ENCODE peak calls at places on chromosomes 11 and 22, in nine cellular contexts. One of them, this sample, is unnamed.
A peak's percentile ranks its signal among the peaks of the same experiment; 100 is the strongest.

GRCh38 chr22:49959782-49960158 is 802 bp upstream of the PIM3 start:
- DNase-seq in NCI-H460: no peak
- DNase-seq in stimulated activated CD8-positive, alpha-beta memory T cell treated with anti-CD3 and anti-CD28 coated beads, Interleukin-4, amount 100 ng/mL, for 24 hours: no peak
- DNase-seq in mesothelial cell of epicardium: no peak
- DNase-seq in activated CD8-positive, alpha-beta memory T cell treated with anti-CD3 and anti-CD28 coated beads, Interleukin-2, amount 50 U/mL, for 48 hours: peak; percentile 79
- DNase-seq in right atrium auricular region: no peak
- DNase-seq in AG04450: no peak
- DNase-seq in foreskin fibroblast: peak; percentile 45
- DNase-seq in HS-5: no peak
- DNase-seq in this sample: no peak

GRCh38 chr22:50146440-50147228 is 23.9 kb upstream of the PANX2 start:
- DNase-seq in stimulated activated CD8-positive, alpha-beta memory T cell treated with anti-CD3 and anti-CD28 coated beads, Interleukin-4, amount 100 ng/mL, for 24 hours: no peak
- DNase-seq in NCI-H460: peak; percentile 58
- DNase-seq in HS-5: no peak
- DNase-seq in activated CD8-positive, alpha-beta memory T cell treated with anti-CD3 and anti-CD28 coated beads, Interleukin-2, amount 50 U/mL, for 48 hours: no peak
- DNase-seq in foreskin fibroblast: peak; percentile 85
- DNase-seq in AG04450: peak; percentile 42
- DNase-seq in right atrium auricular region: peak; percentile 72
- DNase-seq in mesothelial cell of epicardium: no peak
- DNase-seq in this sample: no peak

GRCh38 chr11:16606784-16607674 is 131.4 kb upstream of the C11orf58 start:
- DNase-seq in activated CD8-positive, alpha-beta memory T cell treated with anti-CD3 and anti-CD28 coated beads, Interleukin-2, amount 50 U/mL, for 48 hours: peak; percentile 53
- DNase-seq in right atrium auricular region: no peak
- DNase-seq in mesothelial cell of epicardium: peak; percentile 45
- DNase-seq in AG04450: no peak
- DNase-seq in NCI-H460: no peak
- DNase-seq in foreskin fibroblast: peak; percentile 16
- DNase-seq in HS-5: no peak
- DNase-seq in stimulated activated CD8-positive, alpha-beta memory T cell treated with anti-CD3 and anti-CD28 coated beads, Interleukin-4, amount 100 ng/mL, for 24 hours: no peak
- DNase-seq in this sample: no peak

GRCh38 chr11:117878939-117879475 is 2.5 kb upstream of the FXYD6 start:
- DNase-seq in activated CD8-positive, alpha-beta memory T cell treated with anti-CD3 and anti-CD28 coated beads, Interleukin-2, amount 50 U/mL, for 48 hours: no peak
- DNase-seq in mesothelial cell of epicardium: no peak
- DNase-seq in foreskin fibroblast: no peak
- DNase-seq in stimulated activated CD8-positive, alpha-beta memory T cell treated with anti-CD3 and anti-CD28 coated beads, Interleukin-4, amount 100 ng/mL, for 24 hours: no peak
- DNase-seq in HS-5: no peak
- DNase-seq in right atrium auricular region: peak; percentile 13
- DNase-seq in AG04450: no peak
- DNase-seq in NCI-H460: no peak
- DNase-seq in this sample: no peak

GRCh38 chr22:19775496-19776325 is 15.1 kb downstream of the TBX1 start:
- DNase-seq in stimulated activated CD8-positive, alpha-beta memory T cell treated with anti-CD3 and anti-CD28 coated beads, Interleukin-4, amount 100 ng/mL, for 24 hours: no peak
- DNase-seq in activated CD8-positive, alpha-beta memory T cell treated with anti-CD3 and anti-CD28 coated beads, Interleukin-2, amount 50 U/mL, for 48 hours: no peak
- DNase-seq in HS-5: no peak
- DNase-seq in AG04450: no peak
- DNase-seq in right atrium auricular region: no peak
- DNase-seq in foreskin fibroblast: no peak
- DNase-seq in NCI-H460: no peak
- DNase-seq in mesothelial cell of epicardium: no peak
- DNase-seq in this sample: no peak

GRCh38 chr11:65808744-65809341 is 22.0 kb downstream of the OVOL1 start:
- DNase-seq in stimulated activated CD8-positive, alpha-beta memory T cell treated with anti-CD3 and anti-CD28 coated beads, Interleukin-4, amount 100 ng/mL, for 24 hours: no peak
- DNase-seq in NCI-H460: no peak
- DNase-seq in mesothelial cell of epicardium: no peak
- DNase-seq in foreskin fibroblast: no peak
- DNase-seq in right atrium auricular region: no peak
- DNase-seq in HS-5: no peak
- DNase-seq in activated CD8-positive, alpha-beta memory T cell treated with anti-CD3 and anti-CD28 coated beads, Interleukin-2, amount 50 U/mL, for 48 hours: no peak
- DNase-seq in AG04450: no peak
- DNase-seq in this sample: no peak

GRCh38 chr11:2991477-2992233 is 474 bp downstream of the NAP1L4 start:
- DNase-seq in activated CD8-positive, alpha-beta memory T cell treated with anti-CD3 and anti-CD28 coated beads, Interleukin-2, amount 50 U/mL, for 48 hours: peak; percentile 79
- DNase-seq in mesothelial cell of epicardium: no peak
- DNase-seq in foreskin fibroblast: peak; percentile 75
- DNase-seq in right atrium auricular region: no peak
- DNase-seq in HS-5: no peak
- DNase-seq in NCI-H460: no peak
- DNase-seq in AG04450: no peak
- DNase-seq in stimulated activated CD8-positive, alpha-beta memory T cell treated with anti-CD3 and anti-CD28 coated beads, Interleukin-4, amount 100 ng/mL, for 24 hours: peak; percentile 22
- DNase-seq in this sample: no peak

GRCh38 chr11:70501933-70502540 is 103.7 kb downstream of the CTTN start:
- DNase-seq in right atrium auricular region: no peak
- DNase-seq in stimulated activated CD8-positive, alpha-beta memory T cell treated with anti-CD3 and anti-CD28 coated beads, Interleukin-4, amount 100 ng/mL, for 24 hours: no peak
- DNase-seq in HS-5: no peak
- DNase-seq in foreskin fibroblast: no peak
- DNase-seq in activated CD8-positive, alpha-beta memory T cell treated with anti-CD3 and anti-CD28 coated beads, Interleukin-2, amount 50 U/mL, for 48 hours: no peak
- DNase-seq in AG04450: no peak
- DNase-seq in NCI-H460: no peak
- DNase-seq in mesothelial cell of epicardium: no peak
- DNase-seq in this sample: no peak

GRCh38 chr11:13101836-13102574 is 92.9 kb downstream of the RASSF10 start:
- DNase-seq in activated CD8-positive, alpha-beta memory T cell treated with anti-CD3 and anti-CD28 coated beads, Interleukin-2, amount 50 U/mL, for 48 hours: no peak
- DNase-seq in right atrium auricular region: no peak
- DNase-seq in stimulated activated CD8-positive, alpha-beta memory T cell treated with anti-CD3 and anti-CD28 coated beads, Interleukin-4, amount 100 ng/mL, for 24 hours: no peak
- DNase-seq in mesothelial cell of epicardium: no peak
- DNase-seq in HS-5: no peak
- DNase-seq in NCI-H460: no peak
- DNase-seq in AG04450: no peak
- DNase-seq in foreskin fibroblast: no peak
- DNase-seq in this sample: no peak

GRCh38 chr11:34318111-34319037 is 39.4 kb downstream of the ABTB2 start:
- DNase-seq in HS-5: no peak
- DNase-seq in NCI-H460: no peak
- DNase-seq in activated CD8-positive, alpha-beta memory T cell treated with anti-CD3 and anti-CD28 coated beads, Interleukin-2, amount 50 U/mL, for 48 hours: no peak
- DNase-seq in right atrium auricular region: no peak
- DNase-seq in AG04450: no peak
- DNase-seq in mesothelial cell of epicardium: no peak
- DNase-seq in stimulated activated CD8-positive, alpha-beta memory T cell treated with anti-CD3 and anti-CD28 coated beads, Interleukin-4, amount 100 ng/mL, for 24 hours: no peak
- DNase-seq in foreskin fibroblast: peak; percentile 59
- DNase-seq in this sample: no peak

GRCh38 chr11:73312806-73313403 is 4.8 kb downstream of the ARHGEF17 start:
- DNase-seq in NCI-H460: no peak
- DNase-seq in AG04450: no peak
- DNase-seq in right atrium auricular region: no peak
- DNase-seq in activated CD8-positive, alpha-beta memory T cell treated with anti-CD3 and anti-CD28 coated beads, Interleukin-2, amount 50 U/mL, for 48 hours: no peak
- DNase-seq in stimulated activated CD8-positive, alpha-beta memory T cell treated with anti-CD3 and anti-CD28 coated beads, Interleukin-4, amount 100 ng/mL, for 24 hours: no peak
- DNase-seq in foreskin fibroblast: peak; percentile 90
- DNase-seq in HS-5: no peak
- DNase-seq in mesothelial cell of epicardium: no peak
- DNase-seq in this sample: no peak

GRCh38 chr22:24894220-24894975 is 52.1 kb downstream of the LHFPL7 start:
- DNase-seq in stimulated activated CD8-positive, alpha-beta memory T cell treated with anti-CD3 and anti-CD28 coated beads, Interleukin-4, amount 100 ng/mL, for 24 hours: no peak
- DNase-seq in activated CD8-positive, alpha-beta memory T cell treated with anti-CD3 and anti-CD28 coated beads, Interleukin-2, amount 50 U/mL, for 48 hours: no peak
- DNase-seq in right atrium auricular region: peak; percentile 94
- DNase-seq in HS-5: peak; percentile 94
- DNase-seq in NCI-H460: peak; percentile 98
- DNase-seq in foreskin fibroblast: peak; percentile 75
- DNase-seq in mesothelial cell of epicardium: no peak
- DNase-seq in AG04450: peak; percentile 59
- DNase-seq in this sample: peak; percentile 71

GRCh38 chr11:69637956-69638871 is 2.7 kb upstream of the CCND1 start:
- DNase-seq in foreskin fibroblast: peak; percentile 90
- DNase-seq in AG04450: no peak
- DNase-seq in NCI-H460: no peak
- DNase-seq in right atrium auricular region: no peak
- DNase-seq in stimulated activated CD8-positive, alpha-beta memory T cell treated with anti-CD3 and anti-CD28 coated beads, Interleukin-4, amount 100 ng/mL, for 24 hours: no peak
- DNase-seq in HS-5: no peak
- DNase-seq in mesothelial cell of epicardium: no peak
- DNase-seq in activated CD8-positive, alpha-beta memory T cell treated with anti-CD3 and anti-CD28 coated beads, Interleukin-2, amount 50 U/mL, for 48 hours: no peak
- DNase-seq in this sample: no peak

GRCh38 chr22:28943501-28943879 is 60.1 kb downstream of the ZNRF3 start:
- DNase-seq in right atrium auricular region: no peak
- DNase-seq in NCI-H460: no peak
- DNase-seq in foreskin fibroblast: no peak
- DNase-seq in stimulated activated CD8-positive, alpha-beta memory T cell treated with anti-CD3 and anti-CD28 coated beads, Interleukin-4, amount 100 ng/mL, for 24 hours: no peak
- DNase-seq in AG04450: no peak
- DNase-seq in activated CD8-positive, alpha-beta memory T cell treated with anti-CD3 and anti-CD28 coated beads, Interleukin-2, amount 50 U/mL, for 48 hours: no peak
- DNase-seq in HS-5: no peak
- DNase-seq in mesothelial cell of epicardium: no peak
- DNase-seq in this sample: no peak

GRCh38 chr11:67022961-67023956 is at the start of gene SYT12:
- DNase-seq in AG04450: no peak
- DNase-seq in NCI-H460: no peak
- DNase-seq in stimulated activated CD8-positive, alpha-beta memory T cell treated with anti-CD3 and anti-CD28 coated beads, Interleukin-4, amount 100 ng/mL, for 24 hours: no peak
- DNase-seq in mesothelial cell of epicardium: no peak
- DNase-seq in foreskin fibroblast: peak; percentile 56
- DNase-seq in right atrium auricular region: no peak
- DNase-seq in activated CD8-positive, alpha-beta memory T cell treated with anti-CD3 and anti-CD28 coated beads, Interleukin-2, amount 50 U/mL, for 48 hours: no peak
- DNase-seq in HS-5: no peak
- DNase-seq in this sample: no peak

GRCh38 chr11:206002-206384 is 1.2 kb downstream of the BET1L start:
- DNase-seq in right atrium auricular region: no peak
- DNase-seq in stimulated activated CD8-positive, alpha-beta memory T cell treated with anti-CD3 and anti-CD28 coated beads, Interleukin-4, amount 100 ng/mL, for 24 hours: no peak
- DNase-seq in NCI-H460: no peak
- DNase-seq in foreskin fibroblast: no peak
- DNase-seq in activated CD8-positive, alpha-beta memory T cell treated with anti-CD3 and anti-CD28 coated beads, Interleukin-2, amount 50 U/mL, for 48 hours: peak; percentile 50
- DNase-seq in mesothelial cell of epicardium: no peak
- DNase-seq in AG04450: no peak
- DNase-seq in HS-5: no peak
- DNase-seq in this sample: no peak

GRCh38 chr11:10302744-10303557 is 1.9 kb upstream of the ADM start:
- DNase-seq in foreskin fibroblast: peak; percentile 90
- DNase-seq in NCI-H460: no peak
- DNase-seq in activated CD8-positive, alpha-beta memory T cell treated with anti-CD3 and anti-CD28 coated beads, Interleukin-2, amount 50 U/mL, for 48 hours: peak; percentile 80
- DNase-seq in HS-5: peak; percentile 53
- DNase-seq in AG04450: no peak
- DNase-seq in mesothelial cell of epicardium: no peak
- DNase-seq in right atrium auricular region: peak; percentile 87
- DNase-seq in stimulated activated CD8-positive, alpha-beta memory T cell treated with anti-CD3 and anti-CD28 coated beads, Interleukin-4, amount 100 ng/mL, for 24 hours: no peak
- DNase-seq in this sample: no peak

This sample was measured in BJ.